ENCODE peak calls at places on chromosomes 6 and 20, in six cellular contexts. One of them, this sample, is unnamed.

GRCh38 chr20:34415079-34415478 is 52.0 kb downstream of the ITCH start:
- DNase-seq in colonic mucosa: no peak
- DNase-seq in GM19239: no peak
- DNase-seq in AG10803: no peak
- DNase-seq in astrocyte: no peak
- DNase-seq in progenitor cell of endocrine pancreas: no peak
- DNase-seq in this sample: peak

GRCh38 chr6:70304611-70305010 is 1.7 kb upstream of the COL9A1 start:
- DNase-seq in colonic mucosa: no peak
- DNase-seq in GM19239: no peak
- DNase-seq in AG10803: no peak
- DNase-seq in astrocyte: no peak
- DNase-seq in progenitor cell of endocrine pancreas: no peak
- DNase-seq in this sample: no peak

GRCh38 chr20:36317675-36318074 is 11.5 kb downstream of the DLGAP4 start:
- DNase-seq in colonic mucosa: no peak
- DNase-seq in GM19239: no peak
- DNase-seq in AG10803: no peak
- DNase-seq in astrocyte: no peak
- DNase-seq in progenitor cell of endocrine pancreas: no peak
- DNase-seq in this sample: no peak

GRCh38 chr6:67541591-67541990 is 1093.5 kb upstream of the ADGRB3 start:
- DNase-seq in colonic mucosa: no peak
- DNase-seq in GM19239: no peak
- DNase-seq in AG10803: no peak
- DNase-seq in astrocyte: peak
- DNase-seq in progenitor cell of endocrine pancreas: no peak
- DNase-seq in this sample: no peak

GRCh38 chr20:32563311-32564272 is 21.5 kb downstream of the NOL4L start:
- DNase-seq in colonic mucosa: no peak
- DNase-seq in GM19239: no peak
- DNase-seq in AG10803: no peak
- DNase-seq in astrocyte: no peak
- DNase-seq in progenitor cell of endocrine pancreas: no peak
- DNase-seq in this sample: no peak

GRCh38 chr6:170307080-170307545 is 555 bp downstream of the FAM120B start:
- DNase-seq in colonic mucosa: no peak
- DNase-seq in GM19239: no peak
- DNase-seq in AG10803: no peak
- DNase-seq in astrocyte: no peak
- DNase-seq in progenitor cell of endocrine pancreas: no peak
- DNase-seq in this sample: no peak

GRCh38 chr20:52129611-52130010 is 62.0 kb downstream of the ZFP64 start:
- DNase-seq in colonic mucosa: no peak
- DNase-seq in GM19239: no peak
- DNase-seq in AG10803: peak
- DNase-seq in astrocyte: no peak
- DNase-seq in progenitor cell of endocrine pancreas: no peak
- DNase-seq in this sample: no peak

GRCh38 chr6:9482030-9482731 is 932.7 kb downstream of the TFAP2A start:
- DNase-seq in colonic mucosa: no peak
- DNase-seq in GM19239: no peak
- DNase-seq in AG10803: peak
- DNase-seq in astrocyte: peak
- DNase-seq in progenitor cell of endocrine pancreas: no peak
- DNase-seq in this sample: no peak

GRCh38 chr20:10793741-10794140 is 119.9 kb upstream of the JAG1 start:
- DNase-seq in colonic mucosa: no peak
- DNase-seq in GM19239: no peak
- DNase-seq in AG10803: no peak
- DNase-seq in astrocyte: no peak
- DNase-seq in progenitor cell of endocrine pancreas: no peak
- DNase-seq in this sample: no peak

GRCh38 chr6:143279385-143279784 is 171.1 kb downstream of the ADAT2 start:
- DNase-seq in colonic mucosa: no peak
- DNase-seq in GM19239: no peak
- DNase-seq in AG10803: no peak
- DNase-seq in astrocyte: no peak
- DNase-seq in progenitor cell of endocrine pancreas: no peak
- DNase-seq in this sample: no peak

GRCh38 chr6:79048611-79049010 is 29.4 kb downstream of the PHIP start:
- DNase-seq in colonic mucosa: no peak
- DNase-seq in GM19239: no peak
- DNase-seq in AG10803: peak
- DNase-seq in astrocyte: no peak
- DNase-seq in progenitor cell of endocrine pancreas: no peak
- DNase-seq in this sample: no peak

GRCh38 chr6:10276106-10276505 is 138.8 kb downstream of the TFAP2A start:
- DNase-seq in colonic mucosa: no peak
- DNase-seq in GM19239: no peak
- DNase-seq in AG10803: peak
- DNase-seq in astrocyte: peak
- DNase-seq in progenitor cell of endocrine pancreas: no peak
- DNase-seq in this sample: no peak

GRCh38 chr20:19626896-19627295 is 131.2 kb upstream of the RIN2 start:
- DNase-seq in colonic mucosa: no peak
- DNase-seq in GM19239: no peak
- DNase-seq in AG10803: no peak
- DNase-seq in astrocyte: no peak
- DNase-seq in progenitor cell of endocrine pancreas: no peak
- DNase-seq in this sample: no peak

GRCh38 chr6:139605350-139605749 is 230.9 kb upstream of the CITED2 start:
- DNase-seq in colonic mucosa: no peak
- DNase-seq in GM19239: no peak
- DNase-seq in AG10803: peak
- DNase-seq in astrocyte: peak
- DNase-seq in progenitor cell of endocrine pancreas: no peak
- DNase-seq in this sample: no peak

GRCh38 chr6:141594874-141595273 is 537.9 kb upstream of the GJE1 start:
- DNase-seq in colonic mucosa: no peak
- DNase-seq in GM19239: no peak
- DNase-seq in AG10803: no peak
- DNase-seq in astrocyte: no peak
- DNase-seq in progenitor cell of endocrine pancreas: no peak
- DNase-seq in this sample: no peak

GRCh38 chr6:93437491-93437890 is 18.1 kb upstream of the EPHA7 start:
- DNase-seq in colonic mucosa: no peak
- DNase-seq in GM19239: no peak
- DNase-seq in AG10803: no peak
- DNase-seq in astrocyte: no peak
- DNase-seq in progenitor cell of endocrine pancreas: no peak
- DNase-seq in this sample: no peak

GRCh38 chr6:163323719-163324118 is 90.8 kb upstream of the QKI start:
- DNase-seq in colonic mucosa: no peak
- DNase-seq in GM19239: no peak
- DNase-seq in AG10803: no peak
- DNase-seq in astrocyte: no peak
- DNase-seq in progenitor cell of endocrine pancreas: no peak
- DNase-seq in this sample: no peak

GRCh38 chr6:112289039-112289566 is 34.7 kb upstream of the LAMA4 start:
- DNase-seq in colonic mucosa: peak
- DNase-seq in GM19239: no peak
- DNase-seq in AG10803: peak
- DNase-seq in astrocyte: peak
- DNase-seq in progenitor cell of endocrine pancreas: no peak
- DNase-seq in this sample: no peak

GRCh38 chr6:3228791-3229565 is 1.5 kb upstream of the TUBB2B start:
- DNase-seq in colonic mucosa: no peak
- DNase-seq in GM19239: no peak
- DNase-seq in AG10803: no peak
- DNase-seq in astrocyte: no peak
- DNase-seq in progenitor cell of endocrine pancreas: peak
- DNase-seq in this sample: no peak

GRCh38 chr20:57967364-57967763 is 257.5 kb upstream of the PMEPA1 start:
- DNase-seq in colonic mucosa: no peak
- DNase-seq in GM19239: no peak
- DNase-seq in AG10803: no peak
- DNase-seq in astrocyte: no peak
- DNase-seq in progenitor cell of endocrine pancreas: no peak
- DNase-seq in this sample: no peak

GRCh38 chr6:22681761-22682160 is 112.4 kb downstream of the HDGFL1 start:
- DNase-seq in colonic mucosa: no peak
- DNase-seq in GM19239: no peak
- DNase-seq in AG10803: no peak
- DNase-seq in astrocyte: no peak
- DNase-seq in progenitor cell of endocrine pancreas: no peak
- DNase-seq in this sample: no peak

GRCh38 chr6:24743265-24743943 is 24.4 kb upstream of the C6orf62 start:
- DNase-seq in colonic mucosa: no peak
- DNase-seq in GM19239: no peak
- DNase-seq in AG10803: peak
- DNase-seq in astrocyte: peak
- DNase-seq in progenitor cell of endocrine pancreas: no peak
- DNase-seq in this sample: peak

GRCh38 chr20:61300741-61301140 is 48.7 kb downstream of the CDH4 start:
- DNase-seq in colonic mucosa: no peak
- DNase-seq in GM19239: no peak
- DNase-seq in AG10803: no peak
- DNase-seq in astrocyte: no peak
- DNase-seq in progenitor cell of endocrine pancreas: no peak
- DNase-seq in this sample: no peak

GRCh38 chr6:156065838-156066237 is 610.2 kb upstream of the NOX3 start:
- DNase-seq in colonic mucosa: no peak
- DNase-seq in GM19239: no peak
- DNase-seq in AG10803: no peak
- DNase-seq in astrocyte: no peak
- DNase-seq in progenitor cell of endocrine pancreas: no peak
- DNase-seq in this sample: no peak

GRCh38 chr6:40922281-40922680 is 116.7 kb downstream of the UNC5CL start:
- DNase-seq in colonic mucosa: no peak
- DNase-seq in GM19239: no peak
- DNase-seq in AG10803: peak
- DNase-seq in astrocyte: peak
- DNase-seq in progenitor cell of endocrine pancreas: no peak
- DNase-seq in this sample: no peak

GRCh38 chr6:129251669-129252376 is 368.9 kb downstream of the LAMA2 start:
- DNase-seq in colonic mucosa: peak
- DNase-seq in GM19239: peak
- DNase-seq in AG10803: peak
- DNase-seq in astrocyte: peak
- DNase-seq in progenitor cell of endocrine pancreas: peak
- DNase-seq in this sample: no peak

GRCh38 chr20:1336699-1337387 is 7.9 kb upstream of the SDCBP2 start:
- DNase-seq in colonic mucosa: peak
- DNase-seq in GM19239: no peak
- DNase-seq in AG10803: peak
- DNase-seq in astrocyte: peak
- DNase-seq in progenitor cell of endocrine pancreas: no peak
- DNase-seq in this sample: no peak

GRCh38 chr6:12296255-12296573 is 6.1 kb downstream of the EDN1 start:
- DNase-seq in colonic mucosa: peak
- DNase-seq in GM19239: no peak
- DNase-seq in AG10803: peak
- DNase-seq in astrocyte: peak
- DNase-seq in progenitor cell of endocrine pancreas: no peak
- DNase-seq in this sample: no peak

GRCh38 chr20:62816879-62817873 is at the start of gene COL9A3:
- DNase-seq in colonic mucosa: no peak
- DNase-seq in GM19239: no peak
- DNase-seq in AG10803: no peak
- DNase-seq in astrocyte: no peak
- DNase-seq in progenitor cell of endocrine pancreas: peak
- DNase-seq in this sample: no peak

GRCh38 chr6:142735182-142735581 is 209.8 kb downstream of the HIVEP2 start:
- DNase-seq in colonic mucosa: no peak
- DNase-seq in GM19239: no peak
- DNase-seq in AG10803: peak
- DNase-seq in astrocyte: no peak
- DNase-seq in progenitor cell of endocrine pancreas: no peak
- DNase-seq in this sample: no peak

GRCh38 chr20:40481337-40481736 is 207.7 kb downstream of the MAFB start:
- DNase-seq in colonic mucosa: no peak
- DNase-seq in GM19239: no peak
- DNase-seq in AG10803: peak
- DNase-seq in astrocyte: no peak
- DNase-seq in progenitor cell of endocrine pancreas: no peak
- DNase-seq in this sample: no peak

GRCh38 chr6:166313255-166314070 is 5.3 kb upstream of the PRR18 start:
- DNase-seq in colonic mucosa: peak
- DNase-seq in GM19239: no peak
- DNase-seq in AG10803: peak
- DNase-seq in astrocyte: peak
- DNase-seq in progenitor cell of endocrine pancreas: no peak
- DNase-seq in this sample: no peak

GRCh38 chr6:131976545-131977061 is 25.4 kb upstream of the CCN2 start:
- DNase-seq in colonic mucosa: no peak
- DNase-seq in GM19239: no peak
- DNase-seq in AG10803: peak
- DNase-seq in astrocyte: peak
- DNase-seq in progenitor cell of endocrine pancreas: no peak
- DNase-seq in this sample: no peak

GRCh38 chr6:75752365-75752764 is 3.3 kb downstream of the MYO6 start:
- DNase-seq in colonic mucosa: no peak
- DNase-seq in GM19239: no peak
- DNase-seq in AG10803: no peak
- DNase-seq in astrocyte: peak
- DNase-seq in progenitor cell of endocrine pancreas: no peak
- DNase-seq in this sample: no peak

GRCh38 chr20:18632196-18632789 is 44.4 kb downstream of the DTD1 start:
- DNase-seq in colonic mucosa: peak
- DNase-seq in GM19239: peak
- DNase-seq in AG10803: peak
- DNase-seq in astrocyte: peak
- DNase-seq in progenitor cell of endocrine pancreas: peak
- DNase-seq in this sample: no peak

GRCh38 chr6:41200901-41201783 is at the start of gene TREML2:
- DNase-seq in colonic mucosa: no peak
- DNase-seq in GM19239: no peak
- DNase-seq in AG10803: no peak
- DNase-seq in astrocyte: no peak
- DNase-seq in progenitor cell of endocrine pancreas: no peak
- DNase-seq in this sample: no peak

GRCh38 chr20:15986690-15987089 is 586.6 kb downstream of the KIF16B start:
- DNase-seq in colonic mucosa: no peak
- DNase-seq in GM19239: no peak
- DNase-seq in AG10803: no peak
- DNase-seq in astrocyte: no peak
- DNase-seq in progenitor cell of endocrine pancreas: no peak
- DNase-seq in this sample: no peak

GRCh38 chr6:141675957-141676356 is 456.8 kb upstream of the GJE1 start:
- DNase-seq in colonic mucosa: no peak
- DNase-seq in GM19239: no peak
- DNase-seq in AG10803: peak
- DNase-seq in astrocyte: no peak
- DNase-seq in progenitor cell of endocrine pancreas: no peak
- DNase-seq in this sample: no peak

GRCh38 chr20:32772046-32772445 is 9.9 kb downstream of the DNMT3B start:
- DNase-seq in colonic mucosa: no peak
- DNase-seq in GM19239: no peak
- DNase-seq in AG10803: no peak
- DNase-seq in astrocyte: no peak
- DNase-seq in progenitor cell of endocrine pancreas: no peak
- DNase-seq in this sample: no peak

This sample was measured in SIG-M5.